ENCODE peak calls at places on chromosome 19, in seven cellular contexts. M is H1, I is DND-41, A is mesenchymal stem cell, J is SK-N-MC, L is mesendoderm, X is mammary epithelial cell. O is an unnamed sample.

GRCh38 chr19:30516111-30516510 is 143.9 kb downstream of the ZNF536 start:
- DNase-seq in J (no peak), A (no peak), I (no peak), X (no peak), L (no peak), M (no peak), O (no peak)

GRCh38 chr19:48962029-48962848 is 2.9 kb upstream of the FTL start:
- DNase-seq in I (no peak), M (peak; percentile 62), J (no peak), X (no peak), A (peak; percentile 53), L (peak; percentile 72), O (peak; percentile 82)

GRCh38 chr19:6720369-6721112 is at the start of gene C3:
- DNase-seq in J (no peak), L (no peak), M (no peak), A (peak; percentile 50), I (no peak), X (peak; percentile 91), O (no peak)

GRCh38 chr19:56671613-56671994 is at the start of gene ZNF835:
- DNase-seq in J (no peak), M (peak; percentile 86), A (no peak), X (no peak), I (no peak), L (peak; percentile 95), O (peak; percentile 53)

GRCh38 chr19:55697698-55698097 is 22.7 kb downstream of the EPN1 start:
- DNase-seq in M (no peak), X (no peak), I (no peak), A (no peak), L (no peak), J (no peak), O (peak; percentile 35)

GRCh38 chr19:4234142-4234861 is 5.0 kb downstream of the EBI3 start:
- DNase-seq in M (no peak), L (no peak), A (peak; percentile 34), J (no peak), X (no peak), I (no peak), O (no peak)

GRCh38 chr19:2273356-2274184 is 8.4 kb downstream of the PEAK3 start:
- DNase-seq in M (peak; percentile 98), L (peak; percentile 96), I (peak; percentile 94), A (peak; percentile 77), J (no peak), X (peak; percentile 56), O (peak; percentile 97)

GRCh38 chr19:33214621-33215020 is 11.0 kb downstream of the SLC7A10 start:
- DNase-seq in A (peak; percentile 34), J (no peak), I (no peak), X (peak; percentile 14), M (no peak), L (peak; percentile 66), O (peak; percentile 86)

GRCh38 chr19:51096473-51097165 is 11.6 kb downstream of the CTU1 start:
- DNase-seq in A (no peak), X (no peak), I (no peak), L (peak; percentile 19), J (no peak), M (no peak), O (no peak)

GRCh38 chr19:8655340-8655709 is 24.9 kb downstream of the NFILZ start:
- DNase-seq in J (no peak), A (no peak), L (no peak), I (peak; percentile 50), X (no peak), M (no peak), O (no peak)

GRCh38 chr19:34088292-34088691 is 84.0 kb upstream of the LSM14A start:
- DNase-seq in M (no peak), J (no peak), L (no peak), X (no peak), A (no peak), I (no peak), O (no peak)

GRCh38 chr19:45600340-45600885 is 1.6 kb downstream of the GPR4 start:
- DNase-seq in I (no peak), J (no peak), M (no peak), A (no peak), X (no peak), L (no peak), O (no peak)
- H3K36me3 ChIP-seq in I (no peaks in the 10 kb centered on the region), J (no peaks in the 10 kb centered on the region), M (no peaks in the 10 kb centered on the region), A (no peaks in the 10 kb centered on the region), X (no peaks in the 10 kb centered on the region), L (no peaks in the 10 kb centered on the region), O (no peaks in the 10 kb centered on the region)

GRCh38 chr19:591099-591958 is 1.6 kb downstream of the HCN2 start:
- DNase-seq in I (no peak), L (no peak), X (peak; percentile 35), J (no peak), A (no peak), M (peak; percentile 82), O (peak; percentile 87)
- H3K9ac ChIP-seq in I (no peak overlapping the region), L (no peak overlapping the region), X (no peak overlapping the region), J (no peak overlapping the region), A (no peak overlapping the region), M (no peak overlapping the region), O (no peak overlapping the region)

DNA sequence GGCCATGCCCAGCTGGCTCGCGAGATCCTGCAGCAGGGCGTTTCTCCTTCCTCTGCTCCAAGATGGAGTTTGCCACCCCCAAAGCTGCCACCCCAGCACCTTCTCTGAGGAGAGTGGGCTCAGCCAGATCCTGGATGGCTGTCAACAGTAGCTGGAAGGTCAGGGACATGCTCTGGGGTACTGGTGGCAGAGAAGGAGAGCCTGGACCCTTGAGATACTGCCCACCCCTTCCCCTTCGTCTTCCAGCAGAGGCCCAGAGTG is 11.6 kb downstream of the IRGC start:
- DNase-seq in J (no peak), I (no peak), M (no peak), X (no peak), A (no peak), L (no peak), O (no peak)
- H3K27ac ChIP-seq in J (no peak overlapping the region), I (no peak overlapping the region), M (no peak overlapping the region), X (no peak overlapping the region), A (no peak overlapping the region), L (no peak overlapping the region), O (no peak overlapping the region)

GRCh38 chr19:18905520-18906236 is 9.7 kb upstream of the CERS1 start:
- DNase-seq in X (no peak), A (no peak), L (no peak), I (peak; percentile 17), M (no peak), J (no peak), O (no peak)

GRCh38 chr19:18905058-18905456 is 9.1 kb upstream of the CERS1 start:
- DNase-seq in A (no peak), L (no peak), I (no peak), M (no peak), X (no peak), J (no peak), O (no peak)

GRCh38 chr19:18904334-18905057 is 8.5 kb upstream of the CERS1 start:
- DNase-seq in M (no peak), L (no peak), J (no peak), X (no peak), I (no peak), A (no peak), O (no peak)

GRCh38 chr19:18901503-18901890 is 5.5 kb upstream of the CERS1 start:
- DNase-seq in A (no peak), I (no peak), J (no peak), L (no peak), X (no peak), M (no peak), O (no peak)

DNA sequence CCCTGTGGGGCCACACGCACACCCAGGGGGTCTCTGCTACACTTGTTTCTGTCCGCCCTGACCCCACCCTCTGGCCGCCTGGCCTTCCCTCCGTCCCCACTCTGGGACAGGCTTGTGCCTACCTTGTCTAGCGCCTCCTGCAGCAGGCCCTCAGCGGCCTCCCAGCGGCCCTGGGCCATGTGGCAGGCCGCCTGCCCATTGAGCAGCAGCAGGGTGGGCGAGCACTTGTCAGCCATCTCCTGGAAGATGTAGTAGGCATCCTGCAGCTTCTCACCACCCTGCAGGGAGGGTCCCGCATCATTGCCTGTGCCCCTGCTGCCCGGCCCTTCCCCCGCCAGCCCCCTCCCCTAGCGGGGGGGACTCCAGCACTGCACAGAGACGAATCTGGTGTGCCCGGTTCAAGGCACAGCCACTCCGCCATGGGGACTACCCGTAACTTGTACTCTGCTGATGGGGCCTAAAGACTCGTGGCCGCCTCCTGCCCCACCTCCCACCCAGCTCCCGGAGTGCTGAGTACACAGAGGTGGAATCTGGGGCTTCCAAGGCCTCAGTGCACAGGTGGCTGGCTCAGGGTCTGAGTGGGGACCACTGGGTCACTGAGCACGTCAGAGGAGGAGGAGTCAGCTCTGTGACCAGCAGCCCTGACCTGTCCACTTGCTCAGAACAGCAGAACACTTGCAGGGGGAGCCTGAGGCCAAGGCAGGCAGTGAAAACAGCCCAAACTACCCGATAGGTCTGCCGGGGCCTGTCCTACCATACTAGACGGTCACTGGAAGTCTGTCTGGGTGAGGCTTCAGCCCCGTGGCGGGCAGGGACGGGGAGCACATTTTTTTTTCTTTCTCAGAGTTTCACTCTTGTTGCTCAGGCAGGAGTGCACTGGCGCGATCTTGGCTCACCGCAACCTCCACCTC is 7.4 kb upstream of the CERS1 start:
- DNase-seq in L (no peak), X (no peak), J (no peak), I (no peak), M (no peak), A (no peak), O (no peak)
- H3K36me3 ChIP-seq in L (peaks cover 2% of the 10 kb centered on the region), X (peaks cover 7% of the 10 kb centered on the region), J (peaks cover 4% of the 10 kb centered on the region), I (peaks cover 83% of the 10 kb centered on the region), M (peaks cover 6% of the 10 kb centered on the region), A (peaks cover 78% of the 10 kb centered on the region), O (peaks cover 14% of the 10 kb centered on the region)

DNA sequence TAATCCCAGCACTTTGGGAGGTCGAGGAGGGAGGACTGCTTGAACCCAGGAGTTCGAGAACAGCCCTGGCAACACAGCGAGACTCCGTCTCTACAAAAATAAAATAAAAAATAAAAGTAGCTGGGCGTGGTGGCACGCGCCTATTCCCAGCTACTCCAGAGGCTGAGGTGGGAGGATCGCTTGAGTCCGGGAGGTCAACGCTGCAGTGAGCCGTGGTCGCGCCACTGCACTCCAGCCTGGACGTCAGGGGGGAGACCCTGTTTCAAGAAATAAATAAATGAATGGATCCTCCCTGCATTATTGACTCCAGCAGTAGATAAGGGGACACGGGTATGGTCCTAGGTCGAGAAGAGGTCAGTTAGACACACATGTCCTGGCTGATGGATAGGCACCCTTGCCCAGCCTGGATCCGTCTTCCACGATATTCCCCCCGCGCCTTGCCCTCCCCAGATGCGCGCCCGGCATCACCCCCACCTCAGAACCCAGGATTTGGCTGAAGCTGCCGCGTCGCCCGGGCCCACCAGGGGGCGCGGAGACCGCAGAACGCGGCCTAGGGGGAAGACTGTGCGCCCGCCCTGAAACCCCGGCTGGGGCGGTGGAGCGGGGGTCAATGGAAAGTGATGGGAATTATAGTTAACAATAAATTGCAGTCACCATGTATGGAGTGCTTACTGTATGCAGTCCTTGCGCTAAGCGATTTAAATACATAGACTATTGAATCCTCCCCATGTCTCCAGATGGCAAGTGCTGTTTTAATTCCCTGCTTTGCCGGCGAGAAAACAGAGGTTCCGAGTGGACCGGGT is 2.1 kb upstream of the HOOK2 start:
- DNase-seq in J (no peak), L (peak; percentile 85), A (peak; percentile 86), I (peak; percentile 87), M (peak; percentile 95), X (peak; percentile 63), O (peak; percentile 94)
- H3K9ac ChIP-seq in J (peak overlapping the region; percentile 21), L (peak overlapping the region; percentile 78), A (peak overlapping the region; percentile 93), I (peak overlapping the region; percentile 63), M (no peak overlapping the region), X (peak overlapping the region; percentile 71), O (no peak overlapping the region)

DNA sequence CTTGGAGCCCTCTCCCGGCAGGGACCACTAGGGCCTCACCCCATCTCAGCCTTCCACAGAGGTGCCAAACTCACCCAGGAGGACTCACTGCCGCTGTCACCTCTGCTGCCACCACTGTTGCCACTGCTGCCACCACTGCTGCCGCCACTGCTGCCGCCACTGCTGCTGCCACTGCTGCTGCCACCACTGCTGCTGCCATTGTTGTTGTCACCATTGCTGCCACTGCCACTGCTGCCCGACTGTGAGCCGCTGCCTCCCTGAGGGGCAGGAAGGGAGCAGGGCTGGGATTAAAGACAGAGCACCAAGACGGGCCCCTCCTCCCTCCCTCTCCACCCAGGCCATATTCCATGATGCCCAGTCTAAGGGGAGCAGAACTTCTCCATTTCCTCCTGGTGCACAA is 2.1 kb downstream of the DMKN start:
- DNase-seq in J (no peak), A (no peak), M (no peak), L (no peak), X (no peak), I (no peak), O (no peak)
- H3K27ac ChIP-seq in J (no peak overlapping the region), A (no peak overlapping the region), M (no peak overlapping the region), L (no peak overlapping the region), X (no peak overlapping the region), I (no peak overlapping the region), O (no peak overlapping the region)

O was measured in endodermal cell.